ENCODE peak calls at places on chromosomes 13 and 19, in four cellular contexts. Q is fibroblast of lung, C is lower lobe of right lung, H is PC-9. D is an unnamed sample.

GRCh38 chr19:2010135-2010668 is 5.3 kb downstream of the BTBD2 start:
- DNase-seq in H (no peak), C (peak), Q (no peak), D (no peak)

GRCh38 chr13:49439609-49440008 is 4.3 kb downstream of the CAB39L start:
- DNase-seq in H (no peak), C (no peak), Q (no peak), D (no peak)

GRCh38 chr13:88958821-88959220 is 1287.7 kb downstream of the SLITRK5 start:
- DNase-seq in C (no peak), H (no peak), Q (peak), D (no peak)

GRCh38 chr13:49503951-49504350 is 8.2 kb downstream of the PHF11 start:
- DNase-seq in H (no peak), C (no peak), Q (no peak), D (no peak)

GRCh38 chr13:46202188-46202795 is 9.4 kb upstream of the LRRC63 start:
- DNase-seq in Q (no peak), C (no peak), H (no peak), D (no peak)

GRCh38 chr13:51222510-51223283 is 499 bp downstream of the FAM124A start:
- DNase-seq in C (no peak), Q (peak), H (no peak), D (no peak)

GRCh38 chr13:109584844-109585361 is 201.5 kb downstream of the IRS2 start:
- DNase-seq in C (no peak), Q (peak), H (peak), D (no peak)

GRCh38 chr19:43784981-43785808 is 4.4 kb upstream of the KCNN4 start:
- DNase-seq in Q (peak), H (peak), C (peak), D (no peak)

GRCh38 chr19:17865364-17866311 is 5.9 kb downstream of the RPL18A start:
- DNase-seq in Q (no peak), C (no peak), H (peak), D (no peak)

GRCh38 chr13:41075034-41075433 is 13.7 kb downstream of the WBP4 start:
- DNase-seq in C (no peak), H (no peak), Q (peak), D (no peak)

GRCh38 chr13:100470841-100471505 is 117.6 kb downstream of the GGACT start:
- DNase-seq in Q (no peak), C (no peak), H (no peak), D (no peak)

GRCh38 chr19:17328517-17329060 is 6.1 kb downstream of the ANO8 start:
- DNase-seq in H (no peak), C (no peak), Q (no peak), D (no peak)

GRCh38 chr13:85665286-85665685 is 133.9 kb downstream of the SLITRK6 start:
- DNase-seq in Q (peak), C (no peak), H (no peak), D (no peak)

GRCh38 chr13:49042476-49042875 is 66.8 kb downstream of the FNDC3A start:
- DNase-seq in C (no peak), H (no peak), Q (peak), D (no peak)

GRCh38 chr13:73090116-73090811 is 31.5 kb downstream of the KLF5 start:
- DNase-seq in Q (peak), C (no peak), H (peak), D (peak)

GRCh38 chr19:19006213-19006612 is 27.1 kb downstream of the SUGP2 start:
- DNase-seq in Q (peak), H (no peak), C (no peak), D (no peak)

GRCh38 chr13:109389892-109390345 is 396.5 kb downstream of the IRS2 start:
- DNase-seq in H (peak), C (no peak), Q (peak), D (no peak)

GRCh38 chr13:96994030-96994848 is at the start of gene OXGR1:
- DNase-seq in Q (no peak), H (no peak), C (peak), D (no peak)

GRCh38 chr13:45863716-45864590 is 12.4 kb upstream of the SIAH3 start:
- DNase-seq in H (no peak), C (no peak), Q (no peak), D (no peak)

GRCh38 chr19:43460362-43461016 is 4.9 kb downstream of the LYPD3 start:
- DNase-seq in Q (no peak), H (no peak), C (no peak), D (no peak)

GRCh38 chr19:19126102-19126501 is 12.2 kb downstream of the TMEM161A start:
- DNase-seq in C (no peak), H (no peak), Q (no peak), D (no peak)

GRCh38 chr13:114284680-114285079 is 3.3 kb downstream of the UPF3A start:
- DNase-seq in H (no peak), Q (no peak), C (no peak), D (no peak)

GRCh38 chr13:29929062-29929847 is 78.8 kb upstream of the UBL3 start:
- DNase-seq in Q (no peak), H (no peak), C (no peak), D (no peak)

GRCh38 chr13:29077051-29077813 is 257.1 kb downstream of the MTUS2 start:
- DNase-seq in Q (no peak), H (no peak), C (no peak), D (no peak)

GRCh38 chr19:28003543-28003942 is 1209.4 kb downstream of the UQCRFS1 start:
- DNase-seq in H (no peak), C (no peak), Q (no peak), D (no peak)

GRCh38 chr19:23116802-23117571 is at the start of gene ZNF730:
- DNase-seq in H (no peak), Q (peak), C (peak), D (peak)

GRCh38 chr13:90696656-90697055 is 650.8 kb upstream of the MIR17HG start:
- DNase-seq in Q (peak), C (no peak), H (no peak), D (no peak)

GRCh38 chr19:27779953-27780352 is 1433.0 kb downstream of the UQCRFS1 start:
- DNase-seq in C (no peak), Q (no peak), H (no peak), D (no peak)

GRCh38 chr13:72754111-72754510 is 26.4 kb downstream of the BORA start:
- DNase-seq in H (no peak), C (no peak), Q (no peak), D (no peak)

GRCh38 chr13:112893570-112894422 is 75.2 kb upstream of the MCF2L start:
- DNase-seq in Q (no peak), H (no peak), C (peak), D (no peak)

GRCh38 chr13:28138756-28139470 is 568 bp downstream of the PAN3 start:
- DNase-seq in Q (peak), H (no peak), C (peak), D (peak)

GRCh38 chr13:99686157-99686572 is 184.9 kb downstream of the TM9SF2 start:
- DNase-seq in H (no peak), Q (peak), C (no peak), D (no peak)

GRCh38 chr13:73850104-73850898 is 283.9 kb downstream of the KLF12 start:
- DNase-seq in C (no peak), H (no peak), Q (no peak), D (no peak)

GRCh38 chr13:44337581-44337980 is 36.0 kb upstream of the SERP2 start:
- DNase-seq in Q (no peak), C (no peak), H (no peak), D (no peak)

GRCh38 chr13:27309967-27310598 is 39.5 kb downstream of the RASL11A start:
- DNase-seq in H (peak), Q (peak), C (no peak), D (no peak)

GRCh38 chr19:48896191-48896720 is 2.3 kb downstream of the TULP2 start:
- DNase-seq in Q (peak), H (no peak), C (peak), D (no peak)

GRCh38 chr13:78604782-78605611 is 1.6 kb upstream of the POU4F1 start:
- DNase-seq in C (no peak), Q (no peak), H (no peak), D (no peak)

GRCh38 chr13:45267215-45267614 is 66.4 kb upstream of the KCTD4 start:
- DNase-seq in H (no peak), C (no peak), Q (no peak), D (no peak)

GRCh38 chr13:52599037-52599852 is 43.0 kb upstream of the HNRNPA1L2 start:
- DNase-seq in Q (peak), H (no peak), C (no peak), D (no peak)
- H3K4me3 ChIP-seq in Q (peak), H (peak), C (peak), D (peak)

GRCh38 chr19:40614595-40615411 is 13.6 kb downstream of the LTBP4 start:
- DNase-seq in C (peak), H (peak), Q (peak), D (peak)
- TF ChIP-seq CTCF in C (no peak), H (no peak), Q (no peak), D (no peak)

GRCh38 chr19:45245826-45246225 is 619 bp upstream of the EXOC3L2 start:
- DNase-seq in H (no peak), Q (no peak), C (no peak), D (no peak)

GRCh38 chr19:45247136-45247535 is 1.9 kb upstream of the EXOC3L2 start:
- DNase-seq in C (no peak), H (no peak), Q (no peak), D (no peak)

GRCh38 chr19:45243144-45243732 is 2.0 kb downstream of the EXOC3L2 start:
- DNase-seq in C (no peak), Q (no peak), H (no peak), D (no peak)

GRCh38 chr19:45244133-45244532 is 1.1 kb downstream of the EXOC3L2 start:
- DNase-seq in C (no peak), Q (no peak), H (no peak), D (no peak)

DNA sequence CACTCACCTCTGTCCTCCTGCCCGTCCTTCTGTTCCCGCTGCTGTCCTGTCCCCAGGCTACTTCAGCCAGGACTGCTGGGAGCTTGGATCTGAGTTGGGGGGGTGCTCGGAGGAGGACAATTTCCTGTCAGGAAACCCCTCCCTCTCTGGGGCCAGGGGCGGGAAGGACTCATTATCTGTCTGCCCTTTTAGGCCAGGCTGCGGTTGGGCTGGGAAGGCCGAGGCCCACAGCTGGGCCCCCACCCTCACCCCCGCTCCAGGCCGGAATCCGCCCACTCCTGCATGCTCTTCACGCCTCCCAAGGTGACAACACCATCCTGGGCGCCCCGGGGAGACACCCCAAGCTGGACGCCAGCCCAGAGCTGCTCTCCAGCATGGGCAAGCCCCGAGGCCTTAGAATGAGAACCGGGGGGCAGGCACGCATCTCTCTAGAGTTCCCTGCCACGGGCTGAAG is at the start of gene EXOC3L2:
- DNase-seq in Q (no peak), H (no peak), C (no peak), D (no peak)
- H3K4me3 ChIP-seq in Q (no peak), H (no peak), C (peak), D (no peak)

DNA sequence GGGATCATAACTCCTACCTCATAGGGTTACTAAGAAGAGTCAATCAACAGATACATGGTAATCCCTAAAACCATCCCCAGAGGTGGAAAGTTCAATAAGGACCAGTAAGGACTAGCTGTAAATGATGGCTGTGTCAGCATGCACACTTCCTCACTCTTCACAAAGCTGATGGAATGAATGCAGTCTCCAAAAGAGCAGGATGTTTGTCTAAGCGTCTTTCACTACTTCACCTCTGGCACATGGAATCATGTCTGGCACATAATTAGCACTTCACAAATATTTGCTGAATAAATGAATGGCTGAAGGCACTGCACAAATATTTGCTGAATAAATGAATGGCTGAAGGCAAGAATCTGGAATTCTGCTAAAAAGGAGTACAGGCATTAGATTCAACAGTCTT is 134.2 kb downstream of the MIPEP start:
- DNase-seq in Q (no peak), C (no peak), H (no peak), D (no peak)
- TF ChIP-seq CTCF in Q (no peak), C (no peak), H (no peak), D (no peak)

GRCh38 chr13:20721058-20721453 is 17.6 kb downstream of the IL17D start:
- DNase-seq in H (no peak), C (no peak), Q (no peak), D (no peak)
- H3K4me3 ChIP-seq in H (no peak), C (no peak), Q (no peak), D (no peak)

GRCh38 chr19:54325194-54325621 is 12.2 kb upstream of the LILRA5 start:
- DNase-seq in Q (no peak), H (no peak), C (no peak), D (peak)
- TF ChIP-seq CTCF in Q (peak), H (peak), C (peak), D (peak)

GRCh38 chr19:3098141-3098514 is 4.0 kb downstream of the GNA11 start:
- DNase-seq in Q (no peak), H (no peak), C (no peak), D (no peak)
- H3K4me3 ChIP-seq in Q (peak), H (no peak), C (peak), D (no peak)